ENCODE peak calls at places on chromosomes 2 and 18, in five cellular contexts. One of them, this sample, is unnamed.

GRCh38 chr2:233811732-233812131 is 33.6 kb downstream of the MROH2A start:
- DNase-seq in stimulated activated CD4-positive, alpha-beta T cell treated with anti-CD3 and anti-CD28 coated beads, Interleukin-2, amount 100 ng/mL, for 4 hours: no peak
- DNase-seq in endothelial cell: no peak
- DNase-seq in activated T-cell treated with anti-CD3 and anti-CD28 coated beads for 24 hours: no peak
- DNase-seq in AG04449: no peak
- DNase-seq in this sample: no peak

GRCh38 chr2:102009557-102009956 is 17.8 kb downstream of the IL1R2 start:
- DNase-seq in stimulated activated CD4-positive, alpha-beta T cell treated with anti-CD3 and anti-CD28 coated beads, Interleukin-2, amount 100 ng/mL, for 4 hours: no peak
- DNase-seq in endothelial cell: no peak
- DNase-seq in activated T-cell treated with anti-CD3 and anti-CD28 coated beads for 24 hours: no peak
- DNase-seq in AG04449: no peak
- DNase-seq in this sample: no peak

GRCh38 chr2:210562136-210563080 is 6.0 kb downstream of the CPS1 start:
- DNase-seq in stimulated activated CD4-positive, alpha-beta T cell treated with anti-CD3 and anti-CD28 coated beads, Interleukin-2, amount 100 ng/mL, for 4 hours: no peak
- DNase-seq in endothelial cell: no peak
- DNase-seq in activated T-cell treated with anti-CD3 and anti-CD28 coated beads for 24 hours: no peak
- DNase-seq in AG04449: no peak
- DNase-seq in this sample: no peak

GRCh38 chr2:201798252-201798918 is 8.0 kb upstream of the CDK15 start:
- DNase-seq in stimulated activated CD4-positive, alpha-beta T cell treated with anti-CD3 and anti-CD28 coated beads, Interleukin-2, amount 100 ng/mL, for 4 hours: no peak
- DNase-seq in endothelial cell: no peak
- DNase-seq in activated T-cell treated with anti-CD3 and anti-CD28 coated beads for 24 hours: no peak
- DNase-seq in AG04449: peak
- DNase-seq in this sample: no peak

GRCh38 chr2:239482801-239483712 is 82.2 kb upstream of the HDAC4 start:
- DNase-seq in stimulated activated CD4-positive, alpha-beta T cell treated with anti-CD3 and anti-CD28 coated beads, Interleukin-2, amount 100 ng/mL, for 4 hours: no peak
- DNase-seq in endothelial cell: no peak
- DNase-seq in activated T-cell treated with anti-CD3 and anti-CD28 coated beads for 24 hours: no peak
- DNase-seq in AG04449: no peak
- DNase-seq in this sample: no peak

GRCh38 chr2:20350753-20351554 is at the start of gene PUM2:
- DNase-seq in stimulated activated CD4-positive, alpha-beta T cell treated with anti-CD3 and anti-CD28 coated beads, Interleukin-2, amount 100 ng/mL, for 4 hours: peak
- DNase-seq in endothelial cell: peak
- DNase-seq in activated T-cell treated with anti-CD3 and anti-CD28 coated beads for 24 hours: peak
- DNase-seq in AG04449: peak
- DNase-seq in this sample: peak

GRCh38 chr2:102975996-102976636 is 214.3 kb downstream of the TMEM182 start:
- DNase-seq in stimulated activated CD4-positive, alpha-beta T cell treated with anti-CD3 and anti-CD28 coated beads, Interleukin-2, amount 100 ng/mL, for 4 hours: no peak
- DNase-seq in endothelial cell: peak
- DNase-seq in activated T-cell treated with anti-CD3 and anti-CD28 coated beads for 24 hours: no peak
- DNase-seq in AG04449: no peak
- DNase-seq in this sample: peak

GRCh38 chr2:238941262-238941792 is 93.4 kb downstream of the TWIST2 start:
- DNase-seq in stimulated activated CD4-positive, alpha-beta T cell treated with anti-CD3 and anti-CD28 coated beads, Interleukin-2, amount 100 ng/mL, for 4 hours: no peak
- DNase-seq in endothelial cell: no peak
- DNase-seq in activated T-cell treated with anti-CD3 and anti-CD28 coated beads for 24 hours: no peak
- DNase-seq in AG04449: no peak
- DNase-seq in this sample: no peak

GRCh38 chr2:240568678-240569522 is 616 bp downstream of the RNPEPL1 start:
- DNase-seq in stimulated activated CD4-positive, alpha-beta T cell treated with anti-CD3 and anti-CD28 coated beads, Interleukin-2, amount 100 ng/mL, for 4 hours: peak
- DNase-seq in endothelial cell: peak
- DNase-seq in activated T-cell treated with anti-CD3 and anti-CD28 coated beads for 24 hours: no peak
- DNase-seq in AG04449: no peak
- DNase-seq in this sample: peak

GRCh38 chr2:74877376-74877775 is 43.4 kb downstream of the HK2 start:
- DNase-seq in stimulated activated CD4-positive, alpha-beta T cell treated with anti-CD3 and anti-CD28 coated beads, Interleukin-2, amount 100 ng/mL, for 4 hours: no peak
- DNase-seq in endothelial cell: no peak
- DNase-seq in activated T-cell treated with anti-CD3 and anti-CD28 coated beads for 24 hours: no peak
- DNase-seq in AG04449: no peak
- DNase-seq in this sample: no peak

GRCh38 chr18:48841381-48842258 is 109.1 kb downstream of the SMAD7 start:
- DNase-seq in stimulated activated CD4-positive, alpha-beta T cell treated with anti-CD3 and anti-CD28 coated beads, Interleukin-2, amount 100 ng/mL, for 4 hours: no peak
- DNase-seq in endothelial cell: peak
- DNase-seq in activated T-cell treated with anti-CD3 and anti-CD28 coated beads for 24 hours: no peak
- DNase-seq in AG04449: no peak
- DNase-seq in this sample: no peak

GRCh38 chr2:68482296-68482695 is 14.9 kb downstream of the APLF start:
- DNase-seq in stimulated activated CD4-positive, alpha-beta T cell treated with anti-CD3 and anti-CD28 coated beads, Interleukin-2, amount 100 ng/mL, for 4 hours: no peak
- DNase-seq in endothelial cell: no peak
- DNase-seq in activated T-cell treated with anti-CD3 and anti-CD28 coated beads for 24 hours: no peak
- DNase-seq in AG04449: no peak
- DNase-seq in this sample: no peak

GRCh38 chr2:121519732-121520640 is 10.7 kb upstream of the RNU4ATAC start:
- DNase-seq in stimulated activated CD4-positive, alpha-beta T cell treated with anti-CD3 and anti-CD28 coated beads, Interleukin-2, amount 100 ng/mL, for 4 hours: no peak
- DNase-seq in endothelial cell: no peak
- DNase-seq in activated T-cell treated with anti-CD3 and anti-CD28 coated beads for 24 hours: no peak
- DNase-seq in AG04449: no peak
- DNase-seq in this sample: no peak

GRCh38 chr18:21599585-21600525 is 649 bp downstream of the ESCO1 start:
- DNase-seq in stimulated activated CD4-positive, alpha-beta T cell treated with anti-CD3 and anti-CD28 coated beads, Interleukin-2, amount 100 ng/mL, for 4 hours: no peak
- DNase-seq in endothelial cell: peak
- DNase-seq in activated T-cell treated with anti-CD3 and anti-CD28 coated beads for 24 hours: no peak
- DNase-seq in AG04449: no peak
- DNase-seq in this sample: peak

GRCh38 chr2:41475959-41476358 is 571.9 kb upstream of the PKDCC start:
- DNase-seq in stimulated activated CD4-positive, alpha-beta T cell treated with anti-CD3 and anti-CD28 coated beads, Interleukin-2, amount 100 ng/mL, for 4 hours: no peak
- DNase-seq in endothelial cell: no peak
- DNase-seq in activated T-cell treated with anti-CD3 and anti-CD28 coated beads for 24 hours: no peak
- DNase-seq in AG04449: no peak
- DNase-seq in this sample: no peak

GRCh38 chr2:199940373-199940772 is 14.9 kb downstream of the TYW5 start:
- DNase-seq in stimulated activated CD4-positive, alpha-beta T cell treated with anti-CD3 and anti-CD28 coated beads, Interleukin-2, amount 100 ng/mL, for 4 hours: no peak
- DNase-seq in endothelial cell: no peak
- DNase-seq in activated T-cell treated with anti-CD3 and anti-CD28 coated beads for 24 hours: no peak
- DNase-seq in AG04449: no peak
- DNase-seq in this sample: peak

GRCh38 chr2:9565436-9566153 is 10.0 kb upstream of the ADAM17 start:
- DNase-seq in stimulated activated CD4-positive, alpha-beta T cell treated with anti-CD3 and anti-CD28 coated beads, Interleukin-2, amount 100 ng/mL, for 4 hours: no peak
- DNase-seq in endothelial cell: no peak
- DNase-seq in activated T-cell treated with anti-CD3 and anti-CD28 coated beads for 24 hours: no peak
- DNase-seq in AG04449: peak
- DNase-seq in this sample: no peak

GRCh38 chr18:10482985-10483949 is 28.8 kb downstream of the APCDD1 start:
- DNase-seq in stimulated activated CD4-positive, alpha-beta T cell treated with anti-CD3 and anti-CD28 coated beads, Interleukin-2, amount 100 ng/mL, for 4 hours: no peak
- DNase-seq in endothelial cell: no peak
- DNase-seq in activated T-cell treated with anti-CD3 and anti-CD28 coated beads for 24 hours: no peak
- DNase-seq in AG04449: no peak
- DNase-seq in this sample: no peak

GRCh38 chr2:109264595-109265328 is 135.8 kb downstream of the SH3RF3 start:
- DNase-seq in stimulated activated CD4-positive, alpha-beta T cell treated with anti-CD3 and anti-CD28 coated beads, Interleukin-2, amount 100 ng/mL, for 4 hours: no peak
- DNase-seq in endothelial cell: no peak
- DNase-seq in activated T-cell treated with anti-CD3 and anti-CD28 coated beads for 24 hours: no peak
- DNase-seq in AG04449: no peak
- DNase-seq in this sample: no peak

GRCh38 chr2:54574107-54574859 is 118.2 kb downstream of the SPTBN1 start:
- DNase-seq in stimulated activated CD4-positive, alpha-beta T cell treated with anti-CD3 and anti-CD28 coated beads, Interleukin-2, amount 100 ng/mL, for 4 hours: no peak
- DNase-seq in endothelial cell: no peak
- DNase-seq in activated T-cell treated with anti-CD3 and anti-CD28 coated beads for 24 hours: no peak
- DNase-seq in AG04449: no peak
- DNase-seq in this sample: no peak

GRCh38 chr2:41242001-41242331 is 790.1 kb upstream of the SLC8A1 start:
- DNase-seq in stimulated activated CD4-positive, alpha-beta T cell treated with anti-CD3 and anti-CD28 coated beads, Interleukin-2, amount 100 ng/mL, for 4 hours: no peak
- DNase-seq in endothelial cell: no peak
- DNase-seq in activated T-cell treated with anti-CD3 and anti-CD28 coated beads for 24 hours: no peak
- DNase-seq in AG04449: no peak
- DNase-seq in this sample: no peak